ENCODE peak calls at places on chromosomes 4 and X, in nine cellular contexts. P is pancreas; W is K562; R is upper lobe of left lung; M is mammary epithelial cell; E is CD4-positive, alpha-beta memory T cell; Q is IMR-90; B is small intestine; K is effector memory CD4-positive, alpha-beta T cell. C is an unnamed sample.

GRCh38 chr4:127709456-127709855 is 20.7 kb upstream of the SLC25A31 start:
- DNase-seq in P (no peak), W (no peak), R (no peak), M (peak; percentile 63), E (no peak), Q (no peak), B (peak; percentile 47), K (no peak), C (no peak)

GRCh38 chrX:8689473-8689872 is 42.5 kb downstream of the ANOS1 start:
- DNase-seq in P (no peak), W (no peak), R (no peak), M (no peak), E (no peak), Q (no peak), B (no peak), K (no peak), C (no peak)

GRCh38 chrX:103608305-103608963 is 671 bp downstream of the TCEAL3 start:
- DNase-seq in P (no peak), W (no peak), R (peak; percentile 39), M (no peak), E (no peak), Q (no peak), B (no peak), K (no peak), C (peak; percentile 42)

GRCh38 chr4:155666701-155667537 is at the start of gene GUCY1A1:
- DNase-seq in P (peak; percentile 38), W (no peak), R (peak; percentile 87), M (peak; percentile 32), E (peak; percentile 31), Q (no peak), B (peak; percentile 43), K (no peak), C (no peak)

GRCh38 chr4:109548655-109549054 is 11.4 kb upstream of the MCUB start:
- DNase-seq in P (no peak), W (no peak), R (no peak), M (peak; percentile 92), E (no peak), Q (peak; percentile 92), B (no peak), K (no peak), C (no peak)

GRCh38 chr4:122963222-122963621 is 40.8 kb upstream of the NUDT6 start:
- DNase-seq in P (no peak), W (no peak), R (no peak), M (peak; percentile 89), E (no peak), Q (peak; percentile 45), B (no peak), K (no peak), C (no peak)

GRCh38 chr4:6548201-6548881 is 26.6 kb upstream of the MAN2B2 start:
- DNase-seq in P (no peak), W (peak; percentile 51), R (no peak), M (peak; percentile 37), E (no peak), Q (peak; percentile 22), B (peak; percentile 6), K (no peak), C (no peak)

GRCh38 chr4:139582044-139582443 is 26.0 kb upstream of the SETD7 start:
- DNase-seq in P (no peak), W (no peak), R (no peak), M (no peak), E (no peak), Q (peak; percentile 61), B (no peak), K (no peak), C (no peak)

GRCh38 chrX:74450803-74451449 is 29.6 kb downstream of the SLC16A2 start:
- DNase-seq in P (no peak), W (no peak), R (no peak), M (peak; percentile 90), E (no peak), Q (peak; percentile 94), B (no peak), K (no peak), C (no peak)

GRCh38 chr4:103498161-103499070 is 221.4 kb downstream of the TACR3 start:
- DNase-seq in P (no peak), W (no peak), R (no peak), M (peak; percentile 55), E (no peak), Q (peak; percentile 4), B (no peak), K (no peak), C (no peak)

GRCh38 chr4:123452585-123452984 is 56.0 kb downstream of the SPRY1 start:
- DNase-seq in P (no peak), W (no peak), R (no peak), M (peak; percentile 91), E (no peak), Q (peak; percentile 98), B (no peak), K (no peak), C (no peak)

GRCh38 chr4:27278615-27279014 is 418.0 kb downstream of the STIM2 start:
- DNase-seq in P (no peak), W (peak; percentile 17), R (no peak), M (peak; percentile 2), E (no peak), Q (peak; percentile 7), B (no peak), K (no peak), C (no peak)

GRCh38 chrX:35076061-35076460 is 133.5 kb downstream of the FAM47B start:
- DNase-seq in P (no peak), W (no peak), R (no peak), M (peak; percentile 21), E (no peak), Q (no peak), B (no peak), K (no peak), C (no peak)

GRCh38 chr4:7698586-7698985 is 241.1 kb downstream of the AFAP1 start:
- DNase-seq in P (no peak), W (no peak), R (peak; percentile 39), M (peak; percentile 26), E (no peak), Q (peak; percentile 11), B (no peak), K (no peak), C (no peak)

GRCh38 chr4:52038109-52038912 is at the start of gene SGCB:
- DNase-seq in P (peak; percentile 45), W (peak; percentile 34), R (peak; percentile 95), M (peak; percentile 37), E (peak; percentile 66), Q (peak; percentile 31), B (peak; percentile 52), K (peak; percentile 58), C (peak; percentile 80)

GRCh38 chr4:145511913-145512522 is 30.4 kb downstream of the SMAD1 start:
- DNase-seq in P (no peak), W (no peak), R (no peak), M (peak; percentile 24), E (no peak), Q (peak; percentile 35), B (no peak), K (no peak), C (no peak)

DNA sequence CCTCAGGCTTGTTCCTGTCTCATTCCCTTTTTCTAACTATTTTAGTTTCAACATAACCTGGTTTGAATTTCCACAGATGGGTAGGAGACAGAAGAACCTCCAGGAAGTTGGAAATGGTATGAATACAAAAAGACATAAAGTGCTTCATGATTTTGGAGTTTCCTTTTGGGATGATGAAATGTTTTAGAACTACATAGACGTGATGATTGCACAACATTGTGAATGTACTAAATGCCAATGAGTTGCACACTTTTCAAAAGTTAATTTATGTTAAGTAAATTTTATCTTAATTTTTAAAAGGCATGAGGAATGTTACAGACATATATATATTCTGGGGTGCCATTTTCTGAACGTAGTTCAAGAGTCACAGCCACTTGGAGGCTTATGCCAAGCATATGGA is 41.1 kb upstream of the IBSP start:
- DNase-seq in P (no peak), W (no peak), R (no peak), M (no peak), E (no peak), Q (no peak), B (no peak), K (no peak), C (no peak)
- H3K36me3 ChIP-seq in P (no peaks in the 10 kb centered on the region), W (no peaks in the 10 kb centered on the region), R (no peaks in the 10 kb centered on the region), M (no peaks in the 10 kb centered on the region), E (no peaks in the 10 kb centered on the region), Q (no peaks in the 10 kb centered on the region), B (no peaks in the 10 kb centered on the region), K (no peaks in the 10 kb centered on the region), C (no peaks in the 10 kb centered on the region)

GRCh38 chr4:113559947-113560346 is 201.6 kb downstream of the CAMK2D start:
- DNase-seq in P (no peak), W (no peak), R (no peak), M (no peak), E (no peak), Q (no peak), B (no peak), K (no peak), C (no peak)
- H3K4me1 ChIP-seq in P (no peaks in the 10 kb centered on the region), W (no peaks in the 10 kb centered on the region), R (peaks cover 15% of the 10 kb centered on the region), M (peaks cover 10% of the 10 kb centered on the region), E (peaks cover 18% of the 10 kb centered on the region), Q (peaks cover 2% of the 10 kb centered on the region), B (peaks cover 3% of the 10 kb centered on the region), K (peaks cover 11% of the 10 kb centered on the region), C (peaks cover 18% of the 10 kb centered on the region)

GRCh38 chr4:3427134-3427476 is 14.7 kb upstream of the HGFAC start:
- DNase-seq in P (no peak), W (no peak), R (peak; percentile 65), M (no peak), E (no peak), Q (no peak), B (no peak), K (no peak), C (no peak)
- H3K36me3 ChIP-seq in P (peaks cover 3% of the 10 kb centered on the region), W (no peaks in the 10 kb centered on the region), R (peaks cover 27% of the 10 kb centered on the region), M (peaks cover 11% of the 10 kb centered on the region), E (no peaks in the 10 kb centered on the region), Q (peaks cover 35% of the 10 kb centered on the region), B (peaks cover 3% of the 10 kb centered on the region), K (no peaks in the 10 kb centered on the region), C (no peaks in the 10 kb centered on the region)

GRCh38 chr4:186622788-186623464 is 67.6 kb upstream of the MTNR1A start:
- DNase-seq in P (no peak), W (no peak), R (no peak), M (peak; percentile 46), E (no peak), Q (peak; percentile 55), B (no peak), K (no peak), C (no peak)
- H3K4me1 ChIP-seq in P (no peaks in the 10 kb centered on the region), W (no peaks in the 10 kb centered on the region), R (no peaks in the 10 kb centered on the region), M (peaks cover 21% of the 10 kb centered on the region), E (no peaks in the 10 kb centered on the region), Q (peaks cover 16% of the 10 kb centered on the region), B (no peaks in the 10 kb centered on the region), K (no peaks in the 10 kb centered on the region), C (no peaks in the 10 kb centered on the region)

GRCh38 chrX:153956044-153956907 is 11.8 kb upstream of the RENBP start:
- DNase-seq in P (no peak), W (no peak), R (no peak), M (no peak), E (peak; percentile 16), Q (no peak), B (no peak), K (no peak), C (no peak)
- H3K36me3 ChIP-seq in P (peaks cover 18% of the 10 kb centered on the region), W (peaks cover 100% of the 10 kb centered on the region), R (peaks cover 49% of the 10 kb centered on the region), M (peaks cover 8% of the 10 kb centered on the region), E (peaks cover 52% of the 10 kb centered on the region), Q (peaks cover 84% of the 10 kb centered on the region), B (peaks cover 12% of the 10 kb centered on the region), K (peaks cover 89% of the 10 kb centered on the region), C (peaks cover 16% of the 10 kb centered on the region)

C was measured in CD8-positive, alpha-beta memory T cell.